ENCODE peak calls at places on chromosomes 6 and 20, in four cellular contexts. One of them, this sample, is unnamed.

GRCh38 chr20:24785141-24785924 is 163.7 kb upstream of the CST7 start:
- DNase-seq in HCT116: no peak
- DNase-seq in GM12878: no peak
- DNase-seq in HepG2: no peak
- DNase-seq in this sample: no peak

GRCh38 chr6:80637312-80637711 is 530.8 kb downstream of the BCKDHB start:
- DNase-seq in HCT116: no peak
- DNase-seq in HepG2: no peak
- DNase-seq in GM12878: no peak
- DNase-seq in this sample: no peak

GRCh38 chr20:32336918-32337347 is 21.2 kb upstream of the ASXL1 start:
- DNase-seq in GM12878: no peak
- DNase-seq in HepG2: peak; percentile 86
- DNase-seq in HCT116: no peak
- DNase-seq in this sample: peak; percentile 43

GRCh38 chr20:62837790-62838458 is 21.1 kb downstream of the COL9A3 start:
- DNase-seq in HepG2: peak; percentile 68
- DNase-seq in GM12878: no peak
- DNase-seq in HCT116: no peak
- DNase-seq in this sample: no peak

GRCh38 chr6:28940859-28941680 is 17.3 kb upstream of the TRIM27 start:
- DNase-seq in GM12878: peak; percentile 93
- DNase-seq in HepG2: peak; percentile 89
- DNase-seq in HCT116: peak; percentile 79
- DNase-seq in this sample: peak; percentile 68

GRCh38 chr6:159691133-159691962 is 1.7 kb downstream of the SOD2 start:
- DNase-seq in GM12878: peak; percentile 47
- DNase-seq in HCT116: peak; percentile 55
- DNase-seq in HepG2: peak; percentile 93
- DNase-seq in this sample: peak; percentile 40

GRCh38 chr6:111724505-111724904 is 118.8 kb upstream of the TRAF3IP2 start:
- DNase-seq in HCT116: no peak
- DNase-seq in GM12878: peak; percentile 86
- DNase-seq in HepG2: no peak
- DNase-seq in this sample: no peak

GRCh38 chr6:167866642-167867041 is 39.9 kb downstream of the AFDN start:
- DNase-seq in HepG2: no peak
- DNase-seq in GM12878: no peak
- DNase-seq in HCT116: no peak
- DNase-seq in this sample: no peak

GRCh38 chr6:7189101-7189721 is 81.5 kb downstream of the RREB1 start:
- DNase-seq in HCT116: no peak
- DNase-seq in HepG2: no peak
- DNase-seq in GM12878: no peak
- DNase-seq in this sample: no peak

GRCh38 chr6:42692151-42692911 is 30.1 kb downstream of the PRPH2 start:
- DNase-seq in GM12878: no peak
- DNase-seq in HepG2: no peak
- DNase-seq in HCT116: peak; percentile 64
- DNase-seq in this sample: no peak

GRCh38 chr20:35342154-35342769 is 50.0 kb upstream of the FAM83C start:
- DNase-seq in HepG2: no peak
- DNase-seq in HCT116: no peak
- DNase-seq in GM12878: no peak
- DNase-seq in this sample: no peak

GRCh38 chr20:58137651-58138265 is 90.7 kb downstream of the ANKRD60 start:
- DNase-seq in HepG2: no peak
- DNase-seq in GM12878: no peak
- DNase-seq in HCT116: no peak
- DNase-seq in this sample: no peak

GRCh38 chr6:44247338-44248302 is 719 bp downstream of the HSP90AB1 start:
- DNase-seq in GM12878: no peak
- DNase-seq in HCT116: no peak
- DNase-seq in HepG2: peak; percentile 36
- DNase-seq in this sample: peak; percentile 80

GRCh38 chr6:169692516-169692915 is 9.3 kb downstream of the WDR27 start:
- DNase-seq in HepG2: no peak
- DNase-seq in HCT116: no peak
- DNase-seq in GM12878: no peak
- DNase-seq in this sample: no peak

GRCh38 chr6:14118091-14118439 is 493 bp downstream of the CD83 start:
- DNase-seq in GM12878: no peak
- DNase-seq in HepG2: no peak
- DNase-seq in HCT116: no peak
- DNase-seq in this sample: no peak

GRCh38 chr6:25012657-25013056 is 76.9 kb upstream of the RIPOR2 start:
- DNase-seq in HCT116: no peak
- DNase-seq in GM12878: no peak
- DNase-seq in HepG2: no peak
- DNase-seq in this sample: no peak

GRCh38 chr20:57065646-57066045 is 200.8 kb downstream of the BMP7 start:
- DNase-seq in HCT116: no peak
- DNase-seq in GM12878: no peak
- DNase-seq in HepG2: no peak
- DNase-seq in this sample: no peak

GRCh38 chr20:41141153-41141815 is 3.9 kb downstream of the PLCG1 start:
- DNase-seq in HepG2: peak; percentile 49
- DNase-seq in HCT116: no peak
- DNase-seq in GM12878: no peak
- DNase-seq in this sample: peak; percentile 41

DNA sequence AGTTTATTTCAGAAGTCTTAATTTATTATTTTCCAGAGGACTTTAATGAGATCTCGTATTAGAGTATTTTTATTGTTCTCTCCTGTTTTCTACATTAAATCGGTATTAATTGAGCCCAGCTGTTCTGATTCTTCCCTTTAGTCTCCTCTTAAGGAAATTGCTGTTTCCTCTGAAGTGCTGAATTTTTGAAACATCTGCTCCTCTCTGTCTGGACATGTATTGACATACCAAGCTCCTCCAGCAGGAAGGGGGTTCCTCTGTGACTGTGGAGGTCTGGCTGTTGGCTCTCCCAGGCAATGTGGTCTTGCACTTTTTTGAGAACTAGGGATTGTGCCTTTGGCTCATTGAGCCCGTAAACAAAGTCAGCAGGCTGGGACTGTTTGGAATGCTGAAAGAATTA is 74.9 kb downstream of the MAP3K4 start:
- DNase-seq in HCT116: no peak
- DNase-seq in HepG2: no peak
- DNase-seq in GM12878: no peak
- DNase-seq in this sample: no peak
- TF ChIP-seq SRF in HCT116: no peak
- TF ChIP-seq SRF in HepG2: no peak
- TF ChIP-seq SRF in GM12878: no peak
- TF ChIP-seq SRF in this sample: no peak

GRCh38 chr20:48047453-48047852 is 262.2 kb upstream of the SULF2 start:
- DNase-seq in HCT116: no peak
- DNase-seq in GM12878: no peak
- DNase-seq in HepG2: no peak
- DNase-seq in this sample: no peak
- TF ChIP-seq SRF in HCT116: no peak
- TF ChIP-seq SRF in GM12878: no peak
- TF ChIP-seq SRF in HepG2: no peak
- TF ChIP-seq SRF in this sample: no peak

GRCh38 chr6:166488081-166488685 is 98.3 kb downstream of the RAMACL start:
- DNase-seq in HCT116: no peak
- DNase-seq in HepG2: no peak
- DNase-seq in GM12878: peak; percentile 80
- DNase-seq in this sample: no peak
- TF ChIP-seq SRF in HCT116: no peak
- TF ChIP-seq SRF in HepG2: no peak
- TF ChIP-seq SRF in GM12878: no peak
- TF ChIP-seq SRF in this sample: no peak

GRCh38 chr6:130629640-130630039 is 197.6 kb upstream of the SMLR1 start:
- DNase-seq in HepG2: no peak
- DNase-seq in GM12878: no peak
- DNase-seq in HCT116: no peak
- DNase-seq in this sample: no peak
- TF ChIP-seq SRF in HepG2: no peak
- TF ChIP-seq SRF in GM12878: no peak
- TF ChIP-seq SRF in HCT116: no peak
- TF ChIP-seq SRF in this sample: no peak

GRCh38 chr6:68651018-68651985 is 16.2 kb downstream of the ADGRB3 start:
- DNase-seq in GM12878: no peak
- DNase-seq in HCT116: no peak
- DNase-seq in HepG2: no peak
- DNase-seq in this sample: no peak
- TF ChIP-seq SRF in GM12878: no peak
- TF ChIP-seq SRF in HCT116: no peak
- TF ChIP-seq SRF in HepG2: no peak
- TF ChIP-seq SRF in this sample: no peak

GRCh38 chr20:10538768-10539167 is 103.7 kb downstream of the SLX4IP start:
- DNase-seq in HepG2: no peak
- DNase-seq in HCT116: no peak
- DNase-seq in GM12878: no peak
- DNase-seq in this sample: no peak

GRCh38 chr20:10539818-10540553 is 104.9 kb downstream of the SLX4IP start:
- DNase-seq in HCT116: no peak
- DNase-seq in GM12878: no peak
- DNase-seq in HepG2: no peak
- DNase-seq in this sample: no peak

GRCh38 chr20:10537850-10538480 is 102.9 kb downstream of the SLX4IP start:
- DNase-seq in HCT116: no peak
- DNase-seq in GM12878: no peak
- DNase-seq in HepG2: no peak
- DNase-seq in this sample: no peak

GRCh38 chr20:10532351-10532750 is 97.2 kb downstream of the SLX4IP start:
- DNase-seq in HepG2: no peak
- DNase-seq in HCT116: no peak
- DNase-seq in GM12878: no peak
- DNase-seq in this sample: no peak

DNA sequence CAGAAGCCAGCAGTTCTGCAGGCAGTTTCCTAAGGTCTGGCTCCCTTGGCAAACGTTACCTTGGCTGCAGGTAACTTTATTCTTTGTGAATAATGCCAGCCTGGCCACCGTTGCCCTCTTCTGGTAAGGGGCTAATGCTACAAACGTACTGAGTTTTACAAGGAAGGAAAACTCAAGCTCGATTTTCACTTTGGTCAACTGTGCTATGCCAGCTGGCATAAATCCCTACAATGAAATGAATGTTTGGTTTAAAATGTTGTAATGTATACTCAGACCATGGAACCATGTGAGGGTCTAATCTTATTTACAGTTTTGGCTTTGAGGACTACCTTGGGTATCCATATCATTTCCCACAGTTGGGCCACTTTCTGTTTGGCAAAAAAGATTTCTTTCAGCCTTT is 101.4 kb downstream of the SLX4IP start:
- DNase-seq in HepG2: peak; percentile 61
- DNase-seq in GM12878: no peak
- DNase-seq in HCT116: no peak
- DNase-seq in this sample: no peak
- TF ChIP-seq SRF in HepG2: no peak
- TF ChIP-seq SRF in GM12878: no peak
- TF ChIP-seq SRF in HCT116: no peak
- TF ChIP-seq SRF in this sample: no peak

GRCh38 chr20:1305682-1306081 is 23.3 kb downstream of the SDCBP2 start:
- DNase-seq in GM12878: no peak
- DNase-seq in HCT116: no peak
- DNase-seq in HepG2: no peak
- DNase-seq in this sample: no peak

GRCh38 chr20:1304711-1305515 is 24.0 kb downstream of the SDCBP2 start:
- DNase-seq in HepG2: no peak
- DNase-seq in GM12878: no peak
- DNase-seq in HCT116: no peak
- DNase-seq in this sample: peak; percentile 12

GRCh38 chr20:1300083-1300840 is 28.7 kb downstream of the SDCBP2 start:
- DNase-seq in HepG2: no peak
- DNase-seq in HCT116: no peak
- DNase-seq in GM12878: no peak
- DNase-seq in this sample: no peak

GRCh38 chr20:1301031-1301529 is 27.9 kb downstream of the SDCBP2 start:
- DNase-seq in GM12878: no peak
- DNase-seq in HCT116: peak; percentile 18
- DNase-seq in HepG2: no peak
- DNase-seq in this sample: peak; percentile 60

GRCh38 chr20:1302578-1303541 is 26.1 kb downstream of the SDCBP2 start:
- DNase-seq in HepG2: no peak
- DNase-seq in GM12878: no peak
- DNase-seq in HCT116: no peak
- DNase-seq in this sample: no peak
- TF ChIP-seq SRF in HepG2: no peak
- TF ChIP-seq SRF in GM12878: no peak
- TF ChIP-seq SRF in HCT116: no peak
- TF ChIP-seq SRF in this sample: no peak

GRCh38 chr6:123770247-123770949 is 33.3 kb upstream of the NKAIN2 start:
- DNase-seq in HepG2: no peak
- DNase-seq in GM12878: peak; percentile 19
- DNase-seq in HCT116: no peak
- DNase-seq in this sample: no peak

GRCh38 chr6:123771126-123771525 is 32.5 kb upstream of the NKAIN2 start:
- DNase-seq in HCT116: no peak
- DNase-seq in GM12878: no peak
- DNase-seq in HepG2: no peak
- DNase-seq in this sample: no peak

GRCh38 chr6:123764717-123765116 is 38.9 kb upstream of the NKAIN2 start:
- DNase-seq in HepG2: no peak
- DNase-seq in HCT116: no peak
- DNase-seq in GM12878: no peak
- DNase-seq in this sample: no peak

GRCh38 chr6:123768939-123769338 is 34.7 kb upstream of the NKAIN2 start:
- DNase-seq in GM12878: no peak
- DNase-seq in HepG2: no peak
- DNase-seq in HCT116: no peak
- DNase-seq in this sample: no peak

DNA sequence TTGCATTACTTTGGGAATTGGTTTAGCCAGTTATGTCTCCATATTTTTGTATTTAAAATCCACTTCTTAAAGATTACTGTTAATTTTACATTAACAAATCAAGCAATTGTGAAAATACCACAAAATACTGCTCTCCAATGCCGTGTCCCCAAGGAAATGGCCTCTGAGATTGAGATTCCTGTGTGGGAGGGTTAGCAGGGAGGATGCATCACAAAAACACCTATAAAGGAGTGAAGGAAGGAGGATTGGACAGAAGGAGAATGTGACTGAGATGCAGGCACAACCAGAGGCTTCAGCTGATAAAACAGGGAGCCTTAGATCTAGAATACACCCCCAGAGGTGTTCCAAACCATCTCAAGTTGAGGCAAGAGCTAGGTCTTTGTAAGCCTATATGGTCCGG is 34.2 kb upstream of the NKAIN2 start:
- DNase-seq in GM12878: no peak
- DNase-seq in HCT116: no peak
- DNase-seq in HepG2: no peak
- DNase-seq in this sample: no peak
- TF ChIP-seq SRF in GM12878: no peak
- TF ChIP-seq SRF in HCT116: no peak
- TF ChIP-seq SRF in HepG2: no peak
- TF ChIP-seq SRF in this sample: no peak